ENCODE peak calls at places on chromosomes 12 and 14, in nine cellular contexts. One of them, this sample, is unnamed.
A peak's percentile ranks its signal among the peaks of the same experiment; 100 is the strongest.

GRCh38 chr12:98146043-98146442 is 369.3 kb upstream of the TMPO start:
- DNase-seq in IMR-90: no peak
- DNase-seq in A673: no peak
- DNase-seq in endodermal cell: no peak
- DNase-seq in tibial artery: no peak
- DNase-seq in transverse colon: no peak
- DNase-seq in HCT116: no peak
- DNase-seq in tibial nerve: no peak
- DNase-seq in left ventricle myocardium inferior: no peak
- DNase-seq in this sample: no peak

GRCh38 chr14:28813810-28814209 is 47.2 kb downstream of the FOXG1 start:
- DNase-seq in IMR-90: no peak
- DNase-seq in A673: no peak
- DNase-seq in endodermal cell: no peak
- DNase-seq in tibial artery: no peak
- DNase-seq in transverse colon: no peak
- DNase-seq in HCT116: no peak
- DNase-seq in tibial nerve: no peak
- DNase-seq in left ventricle myocardium inferior: no peak
- DNase-seq in this sample: no peak

GRCh38 chr14:37992489-37992888 is 215.2 kb upstream of the SSTR1 start:
- DNase-seq in IMR-90: no peak
- DNase-seq in A673: no peak
- DNase-seq in endodermal cell: no peak
- DNase-seq in tibial artery: no peak
- DNase-seq in transverse colon: no peak
- DNase-seq in HCT116: no peak
- DNase-seq in tibial nerve: no peak
- DNase-seq in left ventricle myocardium inferior: no peak
- DNase-seq in this sample: no peak

GRCh38 chr12:79127268-79127895 is 262.8 kb downstream of the SYT1 start:
- DNase-seq in IMR-90: peak; percentile 96
- DNase-seq in A673: no peak
- DNase-seq in endodermal cell: no peak
- DNase-seq in tibial artery: no peak
- DNase-seq in transverse colon: no peak
- DNase-seq in HCT116: no peak
- DNase-seq in tibial nerve: no peak
- DNase-seq in left ventricle myocardium inferior: no peak
- DNase-seq in this sample: no peak

GRCh38 chr14:68399971-68400370 is 392.9 kb downstream of the ZFP36L1 start:
- DNase-seq in IMR-90: no peak
- DNase-seq in A673: no peak
- DNase-seq in endodermal cell: no peak
- DNase-seq in tibial artery: no peak
- DNase-seq in transverse colon: no peak
- DNase-seq in HCT116: no peak
- DNase-seq in tibial nerve: no peak
- DNase-seq in left ventricle myocardium inferior: no peak
- DNase-seq in this sample: no peak

GRCh38 chr12:57793920-57794319 is 11.3 kb downstream of the TSFM start:
- DNase-seq in IMR-90: peak; percentile 90
- DNase-seq in A673: no peak
- DNase-seq in endodermal cell: no peak
- DNase-seq in tibial artery: no peak
- DNase-seq in transverse colon: no peak
- DNase-seq in HCT116: no peak
- DNase-seq in tibial nerve: no peak
- DNase-seq in left ventricle myocardium inferior: no peak
- DNase-seq in this sample: no peak

GRCh38 chr12:53182836-53183235 is 2.1 kb upstream of the CSAD start:
- DNase-seq in IMR-90: no peak
- DNase-seq in A673: peak; percentile 71
- DNase-seq in endodermal cell: no peak
- DNase-seq in tibial artery: no peak
- DNase-seq in transverse colon: no peak
- DNase-seq in HCT116: no peak
- DNase-seq in tibial nerve: no peak
- DNase-seq in left ventricle myocardium inferior: no peak
- DNase-seq in this sample: no peak

GRCh38 chr12:54370218-54370730 is 6.0 kb upstream of the GPR84 start:
- DNase-seq in IMR-90: peak; percentile 77
- DNase-seq in A673: peak; percentile 84
- DNase-seq in endodermal cell: peak; percentile 98
- DNase-seq in tibial artery: peak; percentile 74
- DNase-seq in transverse colon: peak; percentile 79
- DNase-seq in HCT116: no peak
- DNase-seq in tibial nerve: peak; percentile 42
- DNase-seq in left ventricle myocardium inferior: peak; percentile 72
- DNase-seq in this sample: no peak

GRCh38 chr12:82124711-82125110 is 233.5 kb downstream of the CCDC59 start:
- DNase-seq in IMR-90: no peak
- DNase-seq in A673: no peak
- DNase-seq in endodermal cell: no peak
- DNase-seq in tibial artery: no peak
- DNase-seq in transverse colon: no peak
- DNase-seq in HCT116: no peak
- DNase-seq in tibial nerve: no peak
- DNase-seq in left ventricle myocardium inferior: no peak
- DNase-seq in this sample: no peak

GRCh38 chr12:30908389-30909087 is 18.0 kb upstream of the TSPAN11 start:
- DNase-seq in IMR-90: peak; percentile 45
- DNase-seq in A673: peak; percentile 92
- DNase-seq in endodermal cell: no peak
- DNase-seq in tibial artery: no peak
- DNase-seq in transverse colon: no peak
- DNase-seq in HCT116: no peak
- DNase-seq in tibial nerve: no peak
- DNase-seq in left ventricle myocardium inferior: no peak
- DNase-seq in this sample: no peak

GRCh38 chr14:71198681-71199080 is 291.4 kb downstream of the PCNX1 start:
- DNase-seq in IMR-90: no peak
- DNase-seq in A673: no peak
- DNase-seq in endodermal cell: no peak
- DNase-seq in tibial artery: no peak
- DNase-seq in transverse colon: peak; percentile 25
- DNase-seq in HCT116: no peak
- DNase-seq in tibial nerve: no peak
- DNase-seq in left ventricle myocardium inferior: no peak
- DNase-seq in this sample: no peak

GRCh38 chr14:37142835-37143499 is 29.4 kb downstream of the SLC25A21 start:
- DNase-seq in IMR-90: peak; percentile 72
- DNase-seq in A673: no peak
- DNase-seq in endodermal cell: no peak
- DNase-seq in tibial artery: no peak
- DNase-seq in transverse colon: no peak
- DNase-seq in HCT116: no peak
- DNase-seq in tibial nerve: no peak
- DNase-seq in left ventricle myocardium inferior: no peak
- DNase-seq in this sample: no peak

GRCh38 chr12:15428632-15429031 is 106.3 kb downstream of the PTPRO start:
- DNase-seq in IMR-90: no peak
- DNase-seq in A673: no peak
- DNase-seq in endodermal cell: no peak
- DNase-seq in tibial artery: no peak
- DNase-seq in transverse colon: no peak
- DNase-seq in HCT116: no peak
- DNase-seq in tibial nerve: no peak
- DNase-seq in left ventricle myocardium inferior: no peak
- DNase-seq in this sample: no peak

GRCh38 chr12:94792690-94793089 is 142.3 kb upstream of the TMCC3 start:
- DNase-seq in IMR-90: peak; percentile 5
- DNase-seq in A673: no peak
- DNase-seq in endodermal cell: no peak
- DNase-seq in tibial artery: no peak
- DNase-seq in transverse colon: no peak
- DNase-seq in HCT116: no peak
- DNase-seq in tibial nerve: no peak
- DNase-seq in left ventricle myocardium inferior: peak; percentile 20
- DNase-seq in this sample: no peak

GRCh38 chr14:22598099-22598895 is at the start of gene ABHD4:
- DNase-seq in IMR-90: peak; percentile 42
- DNase-seq in A673: peak; percentile 57
- DNase-seq in endodermal cell: peak; percentile 94
- DNase-seq in tibial artery: peak; percentile 80
- DNase-seq in transverse colon: peak; percentile 89
- DNase-seq in HCT116: no peak
- DNase-seq in tibial nerve: peak; percentile 76
- DNase-seq in left ventricle myocardium inferior: peak; percentile 87
- DNase-seq in this sample: peak; percentile 72

GRCh38 chr14:85531594-85532391 is 1.8 kb downstream of the FLRT2 start:
- DNase-seq in IMR-90: peak; percentile 80
- DNase-seq in A673: peak; percentile 96
- DNase-seq in endodermal cell: peak; percentile 72
- DNase-seq in tibial artery: peak; percentile 76
- DNase-seq in transverse colon: no peak
- DNase-seq in HCT116: no peak
- DNase-seq in tibial nerve: peak; percentile 65
- DNase-seq in left ventricle myocardium inferior: peak; percentile 55
- DNase-seq in this sample: no peak

DNA sequence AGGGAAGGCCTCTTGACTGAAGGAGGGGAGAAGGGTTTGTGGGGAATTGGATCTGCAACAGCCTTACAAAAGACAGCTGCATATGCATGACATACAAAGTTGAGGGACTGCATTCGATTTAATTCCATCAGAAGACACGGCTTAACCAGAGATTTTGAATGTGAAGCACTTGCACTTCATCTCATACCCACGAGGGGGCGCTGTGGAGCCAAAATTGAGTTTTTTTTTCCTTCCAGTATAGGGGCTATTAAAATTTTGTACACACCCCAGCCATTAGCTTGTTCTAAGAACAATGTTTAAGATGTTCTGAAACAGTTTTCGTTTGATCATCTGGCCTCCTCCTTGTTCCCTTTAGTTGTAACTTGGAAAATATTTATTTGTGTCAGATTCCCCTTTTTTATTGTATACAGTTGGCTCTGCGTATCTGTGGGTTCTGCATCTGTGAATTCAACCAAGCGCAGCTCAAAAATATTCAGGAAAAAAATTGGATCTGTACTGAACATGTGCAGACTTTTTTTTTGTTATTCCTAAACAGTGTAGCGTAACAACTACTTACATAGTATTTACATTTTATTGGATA is 1.6 kb downstream of the SUDS3 start:
- DNase-seq in IMR-90: peak; percentile 44
- DNase-seq in A673: peak; percentile 86
- DNase-seq in endodermal cell: peak; percentile 90
- DNase-seq in tibial artery: peak; percentile 38
- DNase-seq in transverse colon: peak; percentile 72
- DNase-seq in HCT116: peak; percentile 22
- DNase-seq in tibial nerve: peak; percentile 42
- DNase-seq in left ventricle myocardium inferior: peak; percentile 59
- DNase-seq in this sample: peak; percentile 71
- H3K4me3 ChIP-seq in IMR-90: peak overlapping the region; percentile 70
- H3K4me3 ChIP-seq in A673: peak overlapping the region; percentile 94
- H3K4me3 ChIP-seq in endodermal cell: peak overlapping the region; percentile 98
- H3K4me3 ChIP-seq in tibial artery: peak overlapping the region; percentile 86
- H3K4me3 ChIP-seq in transverse colon: peak overlapping the region; percentile 92
- H3K4me3 ChIP-seq in HCT116: peak overlapping the region; percentile 85
- H3K4me3 ChIP-seq in tibial nerve: peak overlapping the region; percentile 91
- H3K4me3 ChIP-seq in left ventricle myocardium inferior: peak overlapping the region; percentile 99
- H3K4me3 ChIP-seq in this sample: peak overlapping the region; percentile 75

DNA sequence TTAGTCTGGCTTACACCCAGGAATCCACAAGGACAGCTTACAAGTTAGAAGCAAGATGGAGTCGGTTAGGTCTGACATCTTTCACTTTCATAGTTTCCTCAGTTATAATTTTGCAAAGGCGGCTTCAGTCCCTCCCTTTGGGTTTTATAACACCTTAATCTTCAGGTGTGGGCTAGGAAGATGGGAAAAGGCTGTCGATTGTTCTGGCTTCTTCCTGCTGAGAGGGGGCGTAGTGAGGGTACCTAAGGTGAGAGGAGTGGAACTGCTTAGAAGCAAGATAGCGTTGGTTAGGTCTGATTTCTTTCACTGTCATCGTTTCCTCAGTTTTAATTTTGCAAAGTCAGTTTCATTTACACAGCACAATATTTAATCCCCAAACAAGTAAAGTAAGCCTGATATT is 10.1 kb downstream of the A2ML1 start:
- DNase-seq in IMR-90: no peak
- DNase-seq in A673: no peak
- DNase-seq in endodermal cell: no peak
- DNase-seq in tibial artery: no peak
- DNase-seq in transverse colon: no peak
- DNase-seq in HCT116: no peak
- DNase-seq in tibial nerve: no peak
- DNase-seq in left ventricle myocardium inferior: no peak
- DNase-seq in this sample: no peak
- TF ChIP-seq CTCF in IMR-90: no peak
- TF ChIP-seq CTCF in A673: no peak
- TF ChIP-seq CTCF in endodermal cell: peak; percentile 59
- TF ChIP-seq CTCF in tibial artery: no peak
- TF ChIP-seq CTCF in transverse colon: no peak
- TF ChIP-seq CTCF in HCT116: no peak
- TF ChIP-seq CTCF in tibial nerve: no peak
- TF ChIP-seq CTCF in left ventricle myocardium inferior: no peak
- TF ChIP-seq CTCF in this sample: no peak

GRCh38 chr14:20469890-20470858 is 968 bp downstream of the PNP start:
- DNase-seq in IMR-90: peak; percentile 57
- DNase-seq in A673: peak; percentile 71
- DNase-seq in endodermal cell: peak; percentile 80
- DNase-seq in tibial artery: peak; percentile 53
- DNase-seq in transverse colon: peak; percentile 49
- DNase-seq in HCT116: peak; percentile 45
- DNase-seq in tibial nerve: no peak
- DNase-seq in left ventricle myocardium inferior: no peak
- DNase-seq in this sample: peak; percentile 31

GRCh38 chr14:20468773-20469241 is 399 bp upstream of the PNP start:
- DNase-seq in IMR-90: no peak
- DNase-seq in A673: no peak
- DNase-seq in endodermal cell: no peak
- DNase-seq in tibial artery: no peak
- DNase-seq in transverse colon: no peak
- DNase-seq in HCT116: no peak
- DNase-seq in tibial nerve: no peak
- DNase-seq in left ventricle myocardium inferior: no peak
- DNase-seq in this sample: no peak

GRCh38 chr14:20472566-20473206 is 3.5 kb downstream of the PNP start:
- DNase-seq in IMR-90: no peak
- DNase-seq in A673: no peak
- DNase-seq in endodermal cell: no peak
- DNase-seq in tibial artery: no peak
- DNase-seq in transverse colon: no peak
- DNase-seq in HCT116: no peak
- DNase-seq in tibial nerve: no peak
- DNase-seq in left ventricle myocardium inferior: no peak
- DNase-seq in this sample: no peak

GRCh38 chr14:20469242-20469889 is at the start of gene PNP:
- DNase-seq in IMR-90: peak; percentile 85
- DNase-seq in A673: peak; percentile 95
- DNase-seq in endodermal cell: peak; percentile 98
- DNase-seq in tibial artery: peak; percentile 88
- DNase-seq in transverse colon: peak; percentile 97
- DNase-seq in HCT116: peak; percentile 85
- DNase-seq in tibial nerve: peak; percentile 68
- DNase-seq in left ventricle myocardium inferior: peak; percentile 84
- DNase-seq in this sample: peak; percentile 74
- H3K4me3 ChIP-seq in IMR-90: peak within 1 kb of the TSS; percentile 88
- H3K4me3 ChIP-seq in A673: peak within 1 kb of the TSS; percentile 87
- H3K4me3 ChIP-seq in endodermal cell: peak within 1 kb of the TSS; percentile 95
- H3K4me3 ChIP-seq in tibial artery: peak within 1 kb of the TSS; percentile 56
- H3K4me3 ChIP-seq in transverse colon: peak within 1 kb of the TSS; percentile 68
- H3K4me3 ChIP-seq in HCT116: peak within 1 kb of the TSS; percentile 80
- H3K4me3 ChIP-seq in tibial nerve: peak within 1 kb of the TSS; percentile 71
- H3K4me3 ChIP-seq in left ventricle myocardium inferior: peak within 1 kb of the TSS; percentile 94
- H3K4me3 ChIP-seq in this sample: peak within 1 kb of the TSS; percentile 93

GRCh38 chr12:89040146-89040964 is 311.9 kb downstream of the DUSP6 start:
- DNase-seq in IMR-90: peak; percentile 44
- DNase-seq in A673: peak; percentile 98
- DNase-seq in endodermal cell: peak; percentile 55
- DNase-seq in tibial artery: no peak
- DNase-seq in transverse colon: peak; percentile 61
- DNase-seq in HCT116: no peak
- DNase-seq in tibial nerve: no peak
- DNase-seq in left ventricle myocardium inferior: no peak
- DNase-seq in this sample: peak; percentile 60
- TF ChIP-seq CTCF in IMR-90: no peak
- TF ChIP-seq CTCF in A673: peak; percentile 22
- TF ChIP-seq CTCF in endodermal cell: peak; percentile 13
- TF ChIP-seq CTCF in tibial artery: no peak
- TF ChIP-seq CTCF in transverse colon: no peak
- TF ChIP-seq CTCF in HCT116: no peak
- TF ChIP-seq CTCF in tibial nerve: no peak
- TF ChIP-seq CTCF in left ventricle myocardium inferior: no peak
- TF ChIP-seq CTCF in this sample: no peak

This sample was measured in CD8-positive, alpha-beta T cell.